ENCODE peak calls at places on chromosomes 4 and X, in seven cellular contexts. One of them, this sample, is unnamed.
A peak's percentile ranks its signal among the peaks of the same experiment; 100 is the strongest.

GRCh38 chr4:106344324-106344970 is 24.1 kb downstream of the GIMD1 start:
- DNase-seq in left lung: no peak
- DNase-seq in heart left ventricle: no peak
- DNase-seq in upper lobe of right lung: no peak
- DNase-seq in fibroblast of pulmonary artery: peak; percentile 50
- DNase-seq in tibial nerve: no peak
- DNase-seq in mammary epithelial cell: peak; percentile 14
- DNase-seq in this sample: no peak

GRCh38 chr4:159232465-159233106 is 129.7 kb downstream of the RAPGEF2 start:
- DNase-seq in left lung: no peak
- DNase-seq in heart left ventricle: no peak
- DNase-seq in upper lobe of right lung: no peak
- DNase-seq in fibroblast of pulmonary artery: no peak
- DNase-seq in tibial nerve: no peak
- DNase-seq in mammary epithelial cell: no peak
- DNase-seq in this sample: no peak

GRCh38 chr4:106864231-106864630 is 171.9 kb downstream of the DKK2 start:
- DNase-seq in left lung: no peak
- DNase-seq in heart left ventricle: no peak
- DNase-seq in upper lobe of right lung: no peak
- DNase-seq in fibroblast of pulmonary artery: peak; percentile 37
- DNase-seq in tibial nerve: no peak
- DNase-seq in mammary epithelial cell: no peak
- DNase-seq in this sample: no peak

GRCh38 chr4:156779774-156780173 is 191.8 kb downstream of the PDGFC start:
- DNase-seq in left lung: no peak
- DNase-seq in heart left ventricle: no peak
- DNase-seq in upper lobe of right lung: no peak
- DNase-seq in fibroblast of pulmonary artery: peak; percentile 67
- DNase-seq in tibial nerve: no peak
- DNase-seq in mammary epithelial cell: peak; percentile 76
- DNase-seq in this sample: no peak

GRCh38 chr4:8637456-8637984 is 45.0 kb downstream of the CPZ start:
- DNase-seq in left lung: peak; percentile 16
- DNase-seq in heart left ventricle: peak; percentile 12
- DNase-seq in upper lobe of right lung: peak; percentile 22
- DNase-seq in fibroblast of pulmonary artery: no peak
- DNase-seq in tibial nerve: no peak
- DNase-seq in mammary epithelial cell: no peak
- DNase-seq in this sample: no peak

GRCh38 chrX:18549643-18550042 is 122.3 kb downstream of the RS1 start:
- DNase-seq in left lung: no peak
- DNase-seq in heart left ventricle: no peak
- DNase-seq in upper lobe of right lung: no peak
- DNase-seq in fibroblast of pulmonary artery: no peak
- DNase-seq in tibial nerve: no peak
- DNase-seq in mammary epithelial cell: peak; percentile 35
- DNase-seq in this sample: no peak

GRCh38 chrX:115719171-115719570 is 158.2 kb downstream of the PLS3 start:
- DNase-seq in left lung: no peak
- DNase-seq in heart left ventricle: no peak
- DNase-seq in upper lobe of right lung: no peak
- DNase-seq in fibroblast of pulmonary artery: no peak
- DNase-seq in tibial nerve: no peak
- DNase-seq in mammary epithelial cell: no peak
- DNase-seq in this sample: no peak

GRCh38 chrX:44872319-44872816 is 620 bp upstream of the KDM6A start:
- DNase-seq in left lung: peak; percentile 61
- DNase-seq in heart left ventricle: peak; percentile 65
- DNase-seq in upper lobe of right lung: no peak
- DNase-seq in fibroblast of pulmonary artery: peak; percentile 17
- DNase-seq in tibial nerve: peak; percentile 12
- DNase-seq in mammary epithelial cell: peak; percentile 52
- DNase-seq in this sample: peak; percentile 47

GRCh38 chrX:135707880-135708279 is 5.6 kb upstream of the CT45A1 start:
- DNase-seq in left lung: no peak
- DNase-seq in heart left ventricle: no peak
- DNase-seq in upper lobe of right lung: no peak
- DNase-seq in fibroblast of pulmonary artery: no peak
- DNase-seq in tibial nerve: no peak
- DNase-seq in mammary epithelial cell: no peak
- DNase-seq in this sample: no peak

GRCh38 chr4:64799751-64800150 is 390.5 kb upstream of the TECRL start:
- DNase-seq in left lung: peak; percentile 34
- DNase-seq in heart left ventricle: peak; percentile 15
- DNase-seq in upper lobe of right lung: peak; percentile 67
- DNase-seq in fibroblast of pulmonary artery: no peak
- DNase-seq in tibial nerve: no peak
- DNase-seq in mammary epithelial cell: no peak
- DNase-seq in this sample: no peak

GRCh38 chr4:144579411-144580020 is 66.4 kb upstream of the HHIP start:
- DNase-seq in left lung: no peak
- DNase-seq in heart left ventricle: no peak
- DNase-seq in upper lobe of right lung: no peak
- DNase-seq in fibroblast of pulmonary artery: peak; percentile 80
- DNase-seq in tibial nerve: no peak
- DNase-seq in mammary epithelial cell: peak; percentile 60
- DNase-seq in this sample: no peak

GRCh38 chr4:163544407-163545038 is 50.0 kb downstream of the TMA16 start:
- DNase-seq in left lung: peak; percentile 60
- DNase-seq in heart left ventricle: peak; percentile 60
- DNase-seq in upper lobe of right lung: peak; percentile 74
- DNase-seq in fibroblast of pulmonary artery: peak; percentile 63
- DNase-seq in tibial nerve: no peak
- DNase-seq in mammary epithelial cell: no peak
- DNase-seq in this sample: peak; percentile 30

GRCh38 chr4:108466936-108467902 is 153.2 kb upstream of the RPL34 start:
- DNase-seq in left lung: no peak
- DNase-seq in heart left ventricle: no peak
- DNase-seq in upper lobe of right lung: no peak
- DNase-seq in fibroblast of pulmonary artery: peak; percentile 33
- DNase-seq in tibial nerve: no peak
- DNase-seq in mammary epithelial cell: peak; percentile 91
- DNase-seq in this sample: no peak

GRCh38 chrX:66731398-66731797 is 92.5 kb upstream of the EDA2R start:
- DNase-seq in left lung: no peak
- DNase-seq in heart left ventricle: no peak
- DNase-seq in upper lobe of right lung: no peak
- DNase-seq in fibroblast of pulmonary artery: peak; percentile 68
- DNase-seq in tibial nerve: no peak
- DNase-seq in mammary epithelial cell: peak; percentile 23
- DNase-seq in this sample: no peak

GRCh38 chrX:10010686-10011085 is 43.5 kb downstream of the CLDN34 start:
- DNase-seq in left lung: no peak
- DNase-seq in heart left ventricle: no peak
- DNase-seq in upper lobe of right lung: no peak
- DNase-seq in fibroblast of pulmonary artery: peak; percentile 82
- DNase-seq in tibial nerve: no peak
- DNase-seq in mammary epithelial cell: peak; percentile 46
- DNase-seq in this sample: no peak

GRCh38 chr4:115489284-115489683 is 375.9 kb upstream of the NDST4 start:
- DNase-seq in left lung: no peak
- DNase-seq in heart left ventricle: no peak
- DNase-seq in upper lobe of right lung: no peak
- DNase-seq in fibroblast of pulmonary artery: no peak
- DNase-seq in tibial nerve: no peak
- DNase-seq in mammary epithelial cell: no peak
- DNase-seq in this sample: no peak

GRCh38 chr4:3270141-3270611 is 21.2 kb downstream of the MSANTD1 start:
- DNase-seq in left lung: no peak
- DNase-seq in heart left ventricle: no peak
- DNase-seq in upper lobe of right lung: no peak
- DNase-seq in fibroblast of pulmonary artery: no peak
- DNase-seq in tibial nerve: no peak
- DNase-seq in mammary epithelial cell: no peak
- DNase-seq in this sample: no peak

GRCh38 chr4:89724716-89725115 is 112.2 kb downstream of the SNCA start:
- DNase-seq in left lung: no peak
- DNase-seq in heart left ventricle: no peak
- DNase-seq in upper lobe of right lung: no peak
- DNase-seq in fibroblast of pulmonary artery: peak; percentile 46
- DNase-seq in tibial nerve: no peak
- DNase-seq in mammary epithelial cell: peak; percentile 39
- DNase-seq in this sample: no peak

GRCh38 chrX:25001808-25002657 is 13.7 kb downstream of the ARX start:
- DNase-seq in left lung: no peak
- DNase-seq in heart left ventricle: no peak
- DNase-seq in upper lobe of right lung: no peak
- DNase-seq in fibroblast of pulmonary artery: no peak
- DNase-seq in tibial nerve: no peak
- DNase-seq in mammary epithelial cell: no peak
- DNase-seq in this sample: no peak

GRCh38 chrX:154486052-154486395 is 391 bp downstream of the UBL4A start:
- DNase-seq in left lung: no peak
- DNase-seq in heart left ventricle: peak; percentile 73
- DNase-seq in upper lobe of right lung: peak; percentile 70
- DNase-seq in fibroblast of pulmonary artery: no peak
- DNase-seq in tibial nerve: no peak
- DNase-seq in mammary epithelial cell: peak; percentile 17
- DNase-seq in this sample: peak; percentile 20

GRCh38 chrX:132594129-132594528 is 105.3 kb upstream of the MBNL3 start:
- DNase-seq in left lung: no peak
- DNase-seq in heart left ventricle: no peak
- DNase-seq in upper lobe of right lung: no peak
- DNase-seq in fibroblast of pulmonary artery: no peak
- DNase-seq in tibial nerve: no peak
- DNase-seq in mammary epithelial cell: peak; percentile 34
- DNase-seq in this sample: no peak

GRCh38 chrX:118571829-118572228 is 76.2 kb downstream of the DOCK11 start:
- DNase-seq in left lung: no peak
- DNase-seq in heart left ventricle: no peak
- DNase-seq in upper lobe of right lung: no peak
- DNase-seq in fibroblast of pulmonary artery: peak; percentile 41
- DNase-seq in tibial nerve: no peak
- DNase-seq in mammary epithelial cell: no peak
- DNase-seq in this sample: no peak

GRCh38 chr4:107719927-107720722 is at the start of gene PAPSS1:
- DNase-seq in left lung: peak; percentile 99
- DNase-seq in heart left ventricle: peak; percentile 97
- DNase-seq in upper lobe of right lung: peak; percentile 99
- DNase-seq in fibroblast of pulmonary artery: peak; percentile 98
- DNase-seq in tibial nerve: peak; percentile 95
- DNase-seq in mammary epithelial cell: peak; percentile 98
- DNase-seq in this sample: peak; percentile 94

GRCh38 chr4:112550728-112551127 is 34.7 kb upstream of the NEUROG2 start:
- DNase-seq in left lung: no peak
- DNase-seq in heart left ventricle: no peak
- DNase-seq in upper lobe of right lung: no peak
- DNase-seq in fibroblast of pulmonary artery: peak; percentile 33
- DNase-seq in tibial nerve: no peak
- DNase-seq in mammary epithelial cell: peak; percentile 50
- DNase-seq in this sample: no peak

GRCh38 chrX:57528670-57529255 is 63.0 kb upstream of the ZXDB start:
- DNase-seq in left lung: no peak
- DNase-seq in heart left ventricle: no peak
- DNase-seq in upper lobe of right lung: no peak
- DNase-seq in fibroblast of pulmonary artery: peak; percentile 1
- DNase-seq in tibial nerve: no peak
- DNase-seq in mammary epithelial cell: peak; percentile 9
- DNase-seq in this sample: no peak
- TF ChIP-seq CTCF in left lung: no peak
- TF ChIP-seq CTCF in heart left ventricle: no peak
- TF ChIP-seq CTCF in upper lobe of right lung: peak; percentile 25
- TF ChIP-seq CTCF in fibroblast of pulmonary artery: peak; percentile 27
- TF ChIP-seq CTCF in tibial nerve: no peak
- TF ChIP-seq CTCF in mammary epithelial cell: peak; percentile 53
- TF ChIP-seq CTCF in this sample: no peak

GRCh38 chrX:64842492-64842891 is 133.8 kb downstream of the ZC4H2 start:
- DNase-seq in left lung: no peak
- DNase-seq in heart left ventricle: no peak
- DNase-seq in upper lobe of right lung: no peak
- DNase-seq in fibroblast of pulmonary artery: no peak
- DNase-seq in tibial nerve: no peak
- DNase-seq in mammary epithelial cell: no peak
- DNase-seq in this sample: no peak
- TF ChIP-seq CTCF in left lung: no peak
- TF ChIP-seq CTCF in heart left ventricle: no peak
- TF ChIP-seq CTCF in upper lobe of right lung: no peak
- TF ChIP-seq CTCF in fibroblast of pulmonary artery: no peak
- TF ChIP-seq CTCF in tibial nerve: no peak
- TF ChIP-seq CTCF in mammary epithelial cell: no peak
- TF ChIP-seq CTCF in this sample: no peak

GRCh38 chr4:145619639-145619996 is 433 bp downstream of the MMAA start:
- DNase-seq in left lung: peak; percentile 47
- DNase-seq in heart left ventricle: peak; percentile 64
- DNase-seq in upper lobe of right lung: no peak
- DNase-seq in fibroblast of pulmonary artery: peak; percentile 53
- DNase-seq in tibial nerve: peak; percentile 15
- DNase-seq in mammary epithelial cell: peak; percentile 60
- DNase-seq in this sample: peak; percentile 40
- TF ChIP-seq CTCF in left lung: no peak
- TF ChIP-seq CTCF in heart left ventricle: no peak
- TF ChIP-seq CTCF in upper lobe of right lung: no peak
- TF ChIP-seq CTCF in fibroblast of pulmonary artery: no peak
- TF ChIP-seq CTCF in tibial nerve: no peak
- TF ChIP-seq CTCF in mammary epithelial cell: no peak
- TF ChIP-seq CTCF in this sample: peak; percentile 22

DNA sequence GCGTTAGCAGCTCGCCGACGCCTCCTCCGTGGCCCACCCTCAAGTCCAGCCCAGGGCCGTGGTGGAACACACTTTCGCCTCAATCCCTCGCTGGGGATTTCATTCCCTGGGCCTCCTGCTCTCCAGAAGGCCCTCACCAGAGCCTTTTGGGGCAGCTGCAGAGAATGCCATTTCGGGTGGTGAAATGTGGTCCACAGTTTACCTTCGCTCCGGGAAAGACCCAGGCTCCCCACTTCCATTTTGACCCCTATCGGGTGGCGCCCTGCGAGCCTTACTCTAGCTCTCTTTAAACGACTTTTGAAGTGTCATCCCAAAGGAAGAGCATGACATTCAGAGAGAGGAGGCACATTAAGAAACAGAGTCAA is 496 bp downstream of the SH2D1A start:
- DNase-seq in left lung: no peak
- DNase-seq in heart left ventricle: no peak
- DNase-seq in upper lobe of right lung: no peak
- DNase-seq in fibroblast of pulmonary artery: no peak
- DNase-seq in tibial nerve: no peak
- DNase-seq in mammary epithelial cell: no peak
- DNase-seq in this sample: no peak
- TF ChIP-seq CTCF in left lung: no peak
- TF ChIP-seq CTCF in heart left ventricle: no peak
- TF ChIP-seq CTCF in upper lobe of right lung: no peak
- TF ChIP-seq CTCF in fibroblast of pulmonary artery: no peak
- TF ChIP-seq CTCF in tibial nerve: no peak
- TF ChIP-seq CTCF in mammary epithelial cell: no peak
- TF ChIP-seq CTCF in this sample: no peak

DNA sequence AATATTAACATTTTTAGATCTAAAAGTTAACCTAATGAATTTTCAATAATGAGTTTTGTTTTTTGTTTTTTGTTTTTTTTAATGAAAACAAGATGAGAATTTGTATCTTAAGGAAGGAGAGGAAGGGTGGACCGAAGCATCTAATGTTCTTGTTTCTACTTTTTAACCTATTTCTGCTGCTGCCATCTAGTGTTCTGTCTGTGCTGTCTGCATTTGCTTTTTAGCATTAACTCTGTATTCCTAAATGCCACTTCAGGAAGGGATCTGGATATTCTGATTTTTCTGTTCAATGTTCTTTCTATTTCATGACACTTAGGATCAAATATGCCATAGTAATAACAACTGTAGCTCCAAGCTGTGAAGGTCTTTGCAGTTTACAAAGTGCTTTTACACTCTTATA is 161.7 kb downstream of the BRWD3 start:
- DNase-seq in left lung: no peak
- DNase-seq in heart left ventricle: no peak
- DNase-seq in upper lobe of right lung: no peak
- DNase-seq in fibroblast of pulmonary artery: peak; percentile 24
- DNase-seq in tibial nerve: no peak
- DNase-seq in mammary epithelial cell: no peak
- DNase-seq in this sample: no peak
- TF ChIP-seq CTCF in left lung: peak; percentile 25
- TF ChIP-seq CTCF in heart left ventricle: no peak
- TF ChIP-seq CTCF in upper lobe of right lung: peak; percentile 16
- TF ChIP-seq CTCF in fibroblast of pulmonary artery: peak; percentile 54
- TF ChIP-seq CTCF in tibial nerve: peak; percentile 46
- TF ChIP-seq CTCF in mammary epithelial cell: peak; percentile 48
- TF ChIP-seq CTCF in this sample: no peak

This sample was measured in CD4-positive, alpha-beta T cell.